ENCODE peak calls at places on chromosome 11, in nine cellular contexts. K is NCI-H1417; Q is K562; H is ELR; B is body of pancreas; G is effector memory CD4-positive, alpha-beta T cell; A is NCI-H524 treated with DMSO at 0.1 percent for 48 hours; N is central memory CD4-positive, alpha-beta T cell; V is epithelial cell of proximal tubule. Z is an unnamed sample.

GRCh38 chr11:126407682-126408288 is 52.3 kb downstream of the ST3GAL4 start:
- DNase-seq in K (no peak), H (no peak), B (no peak), Q (no peak), G (no peak), V (no peak), N (no peak), A (no peak), Z (no peak)

GRCh38 chr11:39932996-39933395 is 1526.5 kb downstream of the LRRC4C start:
- DNase-seq in G (no peak), K (no peak), V (no peak), H (no peak), B (no peak), N (no peak), Q (no peak), A (no peak), Z (no peak)

GRCh38 chr11:16179668-16180067 is 176.7 kb downstream of the SOX6 start:
- DNase-seq in H (no peak), N (no peak), K (no peak), V (no peak), B (no peak), G (no peak), Q (no peak), A (no peak), Z (no peak)

GRCh38 chr11:18384157-18384641 is 10.2 kb upstream of the LDHA start:
- DNase-seq in B (peak), N (no peak), V (peak), A (no peak), K (no peak), G (no peak), H (peak), Q (peak), Z (peak)

GRCh38 chr11:14905104-14906033 is 13.3 kb upstream of the CYP2R1 start:
- DNase-seq in A (no peak), Q (no peak), H (no peak), K (no peak), N (peak), B (peak), G (peak), V (no peak), Z (peak)

GRCh38 chr11:12099132-12099873 is 11.1 kb upstream of the MICAL2 start:
- DNase-seq in V (no peak), N (no peak), K (no peak), G (no peak), Q (no peak), A (no peak), H (peak), B (no peak), Z (no peak)

GRCh38 chr11:87849216-87849615 is 326.0 kb downstream of the RAB38 start:
- DNase-seq in K (no peak), N (no peak), Q (no peak), V (no peak), B (no peak), H (no peak), A (no peak), G (no peak), Z (no peak)

GRCh38 chr11:68004551-68005335 is 846 bp upstream of the UNC93B1 start:
- DNase-seq in G (no peak), B (no peak), A (no peak), V (no peak), N (no peak), Q (no peak), H (no peak), K (no peak), Z (no peak)

GRCh38 chr11:74948546-74948897 is 369 bp downstream of the XRRA1 start:
- DNase-seq in B (no peak), A (no peak), H (peak), Q (no peak), K (peak), N (no peak), G (no peak), V (no peak), Z (no peak)

GRCh38 chr11:102410382-102410784 is 42.2 kb downstream of the TMEM123 start:
- DNase-seq in A (no peak), B (no peak), G (no peak), Q (peak), N (no peak), K (no peak), H (peak), V (no peak), Z (no peak)

GRCh38 chr11:124759268-124760204 is 2.6 kb downstream of the ESAM start:
- DNase-seq in Q (no peak), N (no peak), B (no peak), G (no peak), V (no peak), A (no peak), H (no peak), K (no peak), Z (no peak)

GRCh38 chr11:120546312-120547205 is 35.0 kb downstream of the GRIK4 start:
- DNase-seq in N (no peak), V (peak), H (peak), A (no peak), Q (peak), G (no peak), K (no peak), B (peak), Z (no peak)

GRCh38 chr11:40445391-40445790 is 1014.1 kb downstream of the LRRC4C start:
- DNase-seq in B (no peak), Q (no peak), V (peak), K (no peak), A (no peak), N (no peak), H (peak), G (no peak), Z (no peak)

GRCh38 chr11:11036185-11037161 is 178.6 kb upstream of the ZBED5 start:
- DNase-seq in B (peak), V (peak), A (no peak), G (peak), K (peak), H (peak), Q (peak), N (peak), Z (peak)

GRCh38 chr11:64391839-64392238 is 32.9 kb downstream of the RPS6KA4 start:
- DNase-seq in B (no peak), A (no peak), Q (no peak), V (no peak), N (no peak), G (no peak), H (no peak), K (no peak), Z (no peak)